ENCODE peak calls at places on chromosome 13, in seven cellular contexts. F is esophagus muscularis mucosa, K is hypothalamus, Z is fibroblast of villous mesenchyme, S is left ventricle myocardium inferior, W is astrocyte, U is NCI-H1105. C is an unnamed sample.

GRCh38 chr13:51999525-51999924 is 11.7 kb downstream of the ATP7B start:
- DNase-seq in F (no peak), K (no peak), Z (no peak), S (peak), W (peak), U (no peak), C (no peak)

GRCh38 chr13:104534847-104535246 is 1468.6 kb upstream of the SLC10A2 start:
- DNase-seq in F (no peak), K (no peak), Z (no peak), S (no peak), W (no peak), U (no peak), C (no peak)

GRCh38 chr13:22744688-22745452 is 435.9 kb upstream of the SGCG start:
- DNase-seq in F (no peak), K (no peak), Z (no peak), S (no peak), W (no peak), U (no peak), C (no peak)

GRCh38 chr13:79525458-79525857 is 44.5 kb downstream of the NDFIP2 start:
- DNase-seq in F (no peak), K (no peak), Z (no peak), S (no peak), W (no peak), U (no peak), C (no peak)

GRCh38 chr13:111526922-111527321 is 206.5 kb downstream of the TEX29 start:
- DNase-seq in F (no peak), K (no peak), Z (no peak), S (no peak), W (no peak), U (no peak), C (no peak)

GRCh38 chr13:27619711-27620376 is 485 bp downstream of the LNX2 start:
- DNase-seq in F (no peak), K (peak), Z (peak), S (peak), W (peak), U (no peak), C (peak)

GRCh38 chr13:113087923-113088690 is 17.5 kb upstream of the F7 start:
- DNase-seq in F (no peak), K (no peak), Z (no peak), S (peak), W (no peak), U (no peak), C (no peak)

GRCh38 chr13:95115525-95115924 is 185.7 kb downstream of the ABCC4 start:
- DNase-seq in F (no peak), K (no peak), Z (no peak), S (no peak), W (peak), U (no peak), C (no peak)

GRCh38 chr13:66886248-66886647 is 343.9 kb downstream of the PCDH9 start:
- DNase-seq in F (no peak), K (peak), Z (no peak), S (no peak), W (no peak), U (peak), C (no peak)

GRCh38 chr13:41833851-41834250 is 127.1 kb downstream of the VWA8 start:
- DNase-seq in F (no peak), K (no peak), Z (no peak), S (no peak), W (no peak), U (no peak), C (no peak)

GRCh38 chr13:99062593-99062992 is 84.7 kb upstream of the DOCK9 start:
- DNase-seq in F (no peak), K (no peak), Z (peak), S (peak), W (peak), U (peak), C (no peak)

GRCh38 chr13:24683833-24684599 is 3.8 kb downstream of the ATP12A start:
- DNase-seq in F (no peak), K (peak), Z (peak), S (peak), W (no peak), U (peak), C (peak)

GRCh38 chr13:36904219-36904618 is 15.8 kb downstream of the SMAD9 start:
- DNase-seq in F (no peak), K (no peak), Z (no peak), S (no peak), W (no peak), U (peak), C (no peak)

GRCh38 chr13:42255854-42256253 is 16.1 kb upstream of the AKAP11 start:
- DNase-seq in F (no peak), K (no peak), Z (no peak), S (no peak), W (no peak), U (no peak), C (no peak)

GRCh38 chr13:58087566-58087965 is 456.0 kb downstream of the PCDH17 start:
- DNase-seq in F (no peak), K (no peak), Z (no peak), S (no peak), W (no peak), U (no peak), C (no peak)

GRCh38 chr13:59458908-59459579 is 704.7 kb downstream of the DIAPH3 start:
- DNase-seq in F (no peak), K (no peak), Z (peak), S (no peak), W (peak), U (no peak), C (no peak)

GRCh38 chr13:27797228-27797624 is 4.9 kb downstream of the GSX1 start:
- DNase-seq in F (no peak), K (no peak), Z (peak), S (no peak), W (no peak), U (no peak), C (no peak)

GRCh38 chr13:30234763-30235162 is 72.6 kb downstream of the KATNAL1 start:
- DNase-seq in F (no peak), K (no peak), Z (no peak), S (no peak), W (peak), U (no peak), C (no peak)

C was measured in stimulated activated CD4-positive, alpha-beta T cell treated with anti-CD3 and anti-CD28 coated beads, Interleukin-1b, Interleukin-23, amount 100 ng/mL, for 4 hours.